ENCODE peak calls at places on chromosome 10, in eight cellular contexts. D is colonic mucosa; P is left ventricle myocardium inferior; A is Peyer's patch; U is sigmoid colon; Z is right cardiac atrium; C is CD8-positive, alpha-beta T cell; I is A549. B is an unnamed sample. For H3K4me1, the result is how much of the 10 kb centered on the place peaks cover.

GRCh38 chr10:132422169-132422691 is 25.2 kb downstream of the PWWP2B start:
- DNase-seq in D (no peak), P (no peak), A (peak), U (no peak), Z (no peak), C (no peak), I (no peak), B (no peak)

GRCh38 chr10:93566435-93567276 is at the start of gene FFAR4:
- DNase-seq in D (peak), P (peak), A (no peak), U (peak), Z (peak), C (no peak), I (peak), B (no peak)

GRCh38 chr10:28147706-28148105 is 148.8 kb upstream of the ODAD2 start:
- DNase-seq in D (no peak), P (no peak), A (no peak), U (no peak), Z (no peak), C (no peak), I (no peak), B (no peak)

GRCh38 chr10:55283041-55283440 is 482.0 kb upstream of the PCDH15 start:
- DNase-seq in D (no peak), P (no peak), A (no peak), U (no peak), Z (no peak), C (no peak), I (no peak), B (no peak)

GRCh38 chr10:89398003-89398749 is 5.8 kb downstream of the IFIT1 start:
- DNase-seq in D (no peak), P (no peak), A (no peak), U (no peak), Z (no peak), C (no peak), I (peak), B (no peak)

GRCh38 chr10:61903184-61903990 is 1.9 kb downstream of the ARID5B start:
- DNase-seq in D (peak), P (peak), A (peak), U (peak), Z (peak), C (peak), I (peak), B (peak)

GRCh38 chr10:111482074-111482350 is 405.2 kb downstream of the ADRA2A start:
- DNase-seq in D (no peak), P (no peak), A (no peak), U (no peak), Z (no peak), C (no peak), I (no peak), B (no peak)

GRCh38 chr10:24722676-24723385 is 856 bp downstream of the ARHGAP21 start:
- DNase-seq in D (peak), P (peak), A (peak), U (peak), Z (peak), C (peak), I (peak), B (peak)

GRCh38 chr10:116811691-116812090 is 37.6 kb upstream of the ENO4 start:
- DNase-seq in D (no peak), P (no peak), A (no peak), U (no peak), Z (no peak), C (no peak), I (no peak), B (no peak)

GRCh38 chr10:22437620-22438588 is 92.6 kb downstream of the SPAG6 start:
- DNase-seq in D (no peak), P (no peak), A (no peak), U (peak), Z (no peak), C (no peak), I (no peak), B (peak)
- H3K27ac ChIP-seq in D (peak), P (peak), A (peak), U (peak), Z (peak), C (peak), I (peak), B (peak)

DNA sequence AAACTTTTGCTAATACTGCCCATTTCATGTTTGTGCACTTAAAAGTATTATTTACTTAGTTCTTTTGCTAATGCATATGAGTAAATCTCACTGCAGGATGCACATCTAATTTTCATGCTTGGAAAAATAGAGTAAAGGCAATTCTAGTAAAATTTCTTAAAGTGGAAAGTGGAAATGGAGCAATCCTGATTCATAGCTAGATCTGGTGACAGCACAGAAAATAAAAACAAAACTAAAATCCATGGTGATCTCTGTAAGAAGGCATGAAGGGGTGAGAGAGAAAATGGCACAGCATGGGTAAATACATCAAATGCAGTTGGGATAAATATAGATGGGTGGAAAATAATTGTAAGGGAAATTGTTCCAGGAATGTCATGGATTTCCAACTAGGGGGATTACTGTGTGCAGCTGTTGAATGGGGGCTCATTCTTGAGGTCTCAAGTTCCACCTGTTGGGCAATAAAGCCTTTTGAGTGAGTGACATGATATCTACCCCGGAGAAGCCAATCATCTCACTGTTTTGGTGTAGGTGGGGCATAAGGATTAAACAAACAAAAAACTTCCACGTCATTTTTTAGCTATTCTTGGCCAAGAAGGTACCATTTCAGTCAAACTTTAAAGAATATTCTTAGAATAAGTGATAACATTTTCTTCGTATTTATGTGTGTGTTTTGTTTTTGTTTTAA is 1.7 kb upstream of the MCU start:
- DNase-seq in D (no peak), P (no peak), A (no peak), U (no peak), Z (no peak), C (no peak), I (peak), B (no peak)
- H3K4me3 ChIP-seq in D (no peak), P (no peak), A (no peak), U (no peak), Z (no peak), C (no peak), I (no peak), B (no peak)

DNA sequence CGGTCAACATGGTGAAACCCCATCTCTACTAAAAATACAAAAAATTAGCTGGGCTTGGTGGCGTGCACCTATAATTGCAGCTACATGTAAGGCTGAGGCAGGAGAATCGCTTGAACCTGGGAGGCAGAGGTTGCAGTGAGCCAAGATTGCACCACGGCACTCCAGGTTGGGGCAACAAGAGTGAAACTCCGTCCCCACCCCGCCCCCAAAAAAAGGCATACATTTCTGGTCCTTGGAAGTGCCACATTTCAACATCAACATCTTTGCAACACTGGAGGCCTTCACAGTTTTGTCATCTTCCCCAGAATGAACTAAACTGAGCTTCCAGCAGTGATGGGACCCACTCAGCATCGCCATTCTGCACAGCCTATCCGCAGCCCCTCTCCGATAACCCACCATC is 36.6 kb downstream of the FAM53B start:
- DNase-seq in D (no peak), P (no peak), A (no peak), U (no peak), Z (no peak), C (no peak), I (no peak), B (no peak)
- H3K4me1 ChIP-seq in D (under half), P (half or more), A (under half), U (half or more), Z (half or more), C (under half), I (under half), B (half or more)

DNA sequence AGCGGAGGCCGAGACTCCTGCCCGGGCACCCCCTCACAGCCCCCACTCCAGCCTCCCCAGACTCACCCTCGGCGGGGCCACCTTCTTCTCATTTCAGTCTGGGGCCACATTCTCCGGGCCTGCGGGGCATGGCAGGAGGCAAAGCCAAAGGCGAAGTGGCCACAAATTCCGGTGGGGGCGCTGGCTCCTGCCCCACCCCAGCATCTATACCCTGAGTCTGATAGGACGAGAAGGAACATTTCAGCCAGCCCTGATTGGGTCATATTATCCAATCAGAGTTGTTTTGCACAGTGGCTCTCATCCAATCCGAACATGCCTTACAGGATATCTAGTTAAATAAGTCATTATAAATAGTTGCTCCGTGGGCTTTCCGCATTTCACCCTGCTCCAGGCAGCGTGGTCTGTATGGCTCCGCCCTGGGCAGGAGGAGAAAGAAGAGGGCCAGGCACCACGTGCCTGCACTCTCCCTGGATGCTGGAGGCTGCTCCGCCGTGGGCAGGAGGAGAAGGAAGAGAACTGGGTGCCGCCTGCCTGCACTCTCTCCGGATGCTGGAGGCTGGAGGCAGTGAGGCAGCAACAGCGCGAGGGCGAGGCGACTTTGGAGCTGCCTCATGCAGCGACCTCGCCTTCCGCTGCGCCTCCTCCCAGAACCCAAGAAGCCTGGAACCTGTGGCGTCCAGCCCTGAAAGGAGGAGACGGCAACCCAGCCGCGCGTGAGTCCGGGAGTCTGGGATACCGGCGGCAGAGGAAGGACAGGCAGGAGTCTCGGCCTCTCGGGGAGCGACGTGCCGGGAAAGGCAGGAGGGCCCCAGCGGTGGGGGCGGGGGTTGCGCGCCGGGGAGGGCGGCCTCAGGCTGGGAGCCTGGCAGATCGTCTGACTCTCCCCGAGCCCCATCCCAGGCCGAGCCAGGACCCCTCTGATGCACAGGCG is 162.9 kb downstream of the ZNF33B start:
- DNase-seq in D (no peak), P (no peak), A (no peak), U (no peak), Z (peak), C (no peak), I (no peak), B (no peak)
- H3K27ac ChIP-seq in D (no peak), P (no peak), A (no peak), U (no peak), Z (no peak), C (no peak), I (no peak), B (peak)

GRCh38 chr10:48770558-48771089 is 86.0 kb downstream of the WDFY4 start:
- DNase-seq in D (no peak), P (no peak), A (no peak), U (no peak), Z (no peak), C (no peak), I (no peak), B (no peak)
- H3K4me3 ChIP-seq in D (no peak), P (no peak), A (no peak), U (no peak), Z (no peak), C (no peak), I (no peak), B (no peak)